ENCODE peak calls at places on chromosomes 16 and 17, in five cellular contexts. E is endodermal cell; J is cardiac fibroblast; C is adrenal gland; L is stimulated activated CD8-positive, alpha-beta memory T cell treated with anti-CD3 and anti-CD28 coated beads, Interleukin-7, amount 100 ng/mL, for 1 hour. B is an unnamed sample.

GRCh38 chr17:79865351-79866210 is 26.3 kb upstream of the CBX4 start:
- DNase-seq in E (peak; percentile 44), J (no peak), C (no peak), L (no peak), B (no peak)

GRCh38 chr17:67054011-67054591 is 9.7 kb downstream of the CACNG1 start:
- DNase-seq in E (peak; percentile 53), J (no peak), C (no peak), L (no peak), B (no peak)

GRCh38 chr16:8962393-8963009 is 1.2 kb downstream of the USP7 start:
- DNase-seq in E (peak; percentile 71), J (no peak), C (no peak), L (peak; percentile 18), B (no peak)

GRCh38 chr16:73743665-73744496 is 552.7 kb upstream of the PSMD7 start:
- DNase-seq in E (peak; percentile 65), J (no peak), C (peak; percentile 50), L (no peak), B (no peak)

GRCh38 chr17:41054025-41054424 is 1.0 kb downstream of the KRTAP2-2 start:
- DNase-seq in E (no peak), J (no peak), C (no peak), L (no peak), B (no peak)

GRCh38 chr17:51046527-51047384 is 73.9 kb downstream of the SPAG9 start:
- DNase-seq in E (peak; percentile 94), J (peak; percentile 81), C (peak; percentile 83), L (no peak), B (peak; percentile 81)

GRCh38 chr16:30472328-30472942 is at the start of gene ITGAL:
- DNase-seq in E (no peak), J (no peak), C (peak; percentile 34), L (peak; percentile 51), B (no peak)

GRCh38 chr17:74460996-74461395 is 5.4 kb upstream of the CD300A start:
- DNase-seq in E (no peak), J (no peak), C (no peak), L (no peak), B (no peak)

GRCh38 chr17:32774286-32775084 is 102.4 kb downstream of the MYO1D start:
- DNase-seq in E (no peak), J (no peak), C (no peak), L (no peak), B (no peak)

GRCh38 chr16:64412578-64413280 is 709.1 kb downstream of the CDH11 start:
- DNase-seq in E (no peak), J (peak; percentile 75), C (no peak), L (no peak), B (peak; percentile 76)

GRCh38 chr17:65931246-65932149 is 260.4 kb downstream of the CEP112 start:
- DNase-seq in E (no peak), J (peak; percentile 59), C (no peak), L (no peak), B (no peak)

B was measured in AG08395.